ENCODE peak calls at places on chromosomes 2 and 18, in nine cellular contexts. K is smooth muscle cell of the brain vasculature, H is astrocyte of the spinal cord, J is tibial nerve, X is C1 segment of cervical spinal cord, F is hippocampal formation, W is NCI-H345, I is islet precursor cell, D is endodermal cell. Q is an unnamed sample.

GRCh38 chr2:85887566-85888019 is 1.2 kb downstream of the ST3GAL5 start:
- DNase-seq in K (no peak), H (peak; percentile 24), J (peak; percentile 27), X (peak; percentile 79), F (peak; percentile 75), W (peak; percentile 36), I (peak; percentile 70), D (peak; percentile 68), Q (peak; percentile 36)

GRCh38 chr2:170929686-170930050 is 615 bp downstream of the GORASP2 start:
- DNase-seq in K (no peak), H (peak; percentile 30), J (peak; percentile 16), X (peak; percentile 53), F (no peak), W (peak; percentile 55), I (peak; percentile 83), D (peak; percentile 89), Q (no peak)

GRCh38 chr2:68737717-68738116 is 3.1 kb downstream of the ARHGAP25 start:
- DNase-seq in K (no peak), H (no peak), J (no peak), X (no peak), F (no peak), W (no peak), I (no peak), D (no peak), Q (no peak)

GRCh38 chr2:175251425-175252041 is 70.0 kb upstream of the ATP5MC3 start:
- DNase-seq in K (peak; percentile 9), H (peak; percentile 45), J (no peak), X (peak; percentile 10), F (no peak), W (peak; percentile 45), I (no peak), D (no peak), Q (peak; percentile 17)

GRCh38 chr18:22169011-22169888 is at the start of gene GATA6:
- DNase-seq in K (no peak), H (peak; percentile 93), J (peak; percentile 45), X (no peak), F (no peak), W (peak; percentile 37), I (peak; percentile 93), D (peak; percentile 97), Q (peak; percentile 82)

GRCh38 chr2:175595139-175595538 is 406.9 kb downstream of the LNPK start:
- DNase-seq in K (no peak), H (no peak), J (no peak), X (no peak), F (no peak), W (no peak), I (no peak), D (peak; percentile 37), Q (no peak)

GRCh38 chr2:224816816-224817215 is 100.7 kb upstream of the CCDC195 start:
- DNase-seq in K (no peak), H (peak; percentile 84), J (no peak), X (no peak), F (no peak), W (no peak), I (no peak), D (no peak), Q (no peak)

GRCh38 chr2:88626171-88627054 is 851 bp downstream of the EIF2AK3 start:
- DNase-seq in K (no peak), H (peak; percentile 16), J (no peak), X (peak; percentile 39), F (no peak), W (peak; percentile 24), I (peak; percentile 69), D (peak; percentile 73), Q (no peak)

GRCh38 chr2:182522428-182522896 is 95.6 kb upstream of the PDE1A start:
- DNase-seq in K (no peak), H (peak; percentile 61), J (no peak), X (peak; percentile 91), F (peak; percentile 32), W (peak; percentile 38), I (peak; percentile 59), D (no peak), Q (peak; percentile 70)

GRCh38 chr2:235793163-235793752 is 299.4 kb downstream of the AGAP1 start:
- DNase-seq in K (no peak), H (no peak), J (no peak), X (no peak), F (no peak), W (no peak), I (peak; percentile 59), D (peak; percentile 83), Q (no peak)

GRCh38 chr2:88933980-88934379 is 242.5 kb downstream of the RPIA start:
- DNase-seq in K (no peak), H (no peak), J (no peak), X (no peak), F (no peak), W (no peak), I (no peak), D (no peak), Q (peak; percentile 5)

GRCh38 chr2:176768185-176768584 is 444.4 kb upstream of the HNRNPA3 start:
- DNase-seq in K (no peak), H (no peak), J (no peak), X (no peak), F (no peak), W (peak; percentile 48), I (no peak), D (no peak), Q (peak; percentile 62)

GRCh38 chr2:197869501-197870111 is 65.2 kb downstream of the PLCL1 start:
- DNase-seq in K (no peak), H (peak; percentile 43), J (no peak), X (no peak), F (no peak), W (no peak), I (no peak), D (no peak), Q (no peak)

GRCh38 chr18:42509702-42510424 is 554.8 kb downstream of the PIK3C3 start:
- DNase-seq in K (no peak), H (no peak), J (no peak), X (no peak), F (no peak), W (no peak), I (no peak), D (no peak), Q (no peak)

GRCh38 chr2:140085674-140086073 is 1305.5 kb upstream of the NXPH2 start:
- DNase-seq in K (no peak), H (peak; percentile 4), J (no peak), X (peak; percentile 7), F (no peak), W (no peak), I (no peak), D (no peak), Q (no peak)

GRCh38 chr2:223123859-223124610 is 72.0 kb downstream of the KCNE4 start:
- DNase-seq in K (no peak), H (no peak), J (no peak), X (no peak), F (no peak), W (no peak), I (no peak), D (no peak), Q (no peak)

GRCh38 chr2:36597532-36598377 is at the start of gene FEZ2:
- DNase-seq in K (no peak), H (peak; percentile 79), J (peak; percentile 45), X (peak; percentile 69), F (peak; percentile 75), W (peak; percentile 75), I (peak; percentile 92), D (peak; percentile 96), Q (peak; percentile 42)

GRCh38 chr18:53380063-53380639 is 844.3 kb downstream of the MBD2 start:
- DNase-seq in K (no peak), H (peak; percentile 64), J (no peak), X (no peak), F (no peak), W (peak; percentile 28), I (no peak), D (peak; percentile 51), Q (peak; percentile 22)

GRCh38 chr2:109458512-109458911 is 155.3 kb downstream of the SEPTIN10 start:
- DNase-seq in K (no peak), H (no peak), J (no peak), X (no peak), F (no peak), W (no peak), I (no peak), D (peak; percentile 5), Q (no peak)

GRCh38 chr2:86249843-86250402 is 50.7 kb downstream of the MRPL35 start:
- DNase-seq in K (no peak), H (no peak), J (no peak), X (peak; percentile 19), F (no peak), W (peak; percentile 23), I (no peak), D (peak; percentile 40), Q (no peak)

GRCh38 chr2:179460530-179460929 is 195.9 kb upstream of the SESTD1 start:
- DNase-seq in K (peak; percentile 31), H (peak; percentile 95), J (no peak), X (no peak), F (no peak), W (no peak), I (peak; percentile 89), D (no peak), Q (no peak)

Q was measured in DMS153.